ENCODE peak calls at places on chromosomes 16 and 17, in six cellular contexts. One of them, this sample, is unnamed.

GRCh38 chr16:56298948-56299602 is 107.8 kb downstream of the GNAO1 start:
- DNase-seq in breast epithelium: no peak
- DNase-seq in HFF-Myc: no peak
- DNase-seq in cardiac septum: no peak
- DNase-seq in RCC 7860: no peak
- DNase-seq in stimulated activated CD8-positive, alpha-beta memory T cell treated with anti-CD3 and anti-CD28 coated beads, Interleukin-15, amount 100 ng/mL, for 4 hours: no peak
- DNase-seq in this sample: no peak

GRCh38 chr16:5951486-5951885 is 853.9 kb upstream of the EEF2KMT start:
- DNase-seq in RCC 7860: no peak
- DNase-seq in breast epithelium: no peak
- DNase-seq in stimulated activated CD8-positive, alpha-beta memory T cell treated with anti-CD3 and anti-CD28 coated beads, Interleukin-15, amount 100 ng/mL, for 4 hours: no peak
- DNase-seq in cardiac septum: no peak
- DNase-seq in HFF-Myc: no peak
- DNase-seq in this sample: peak; percentile 14

GRCh38 chr17:80068301-80069160 is 32.1 kb downstream of the CCDC40 start:
- DNase-seq in breast epithelium: no peak
- DNase-seq in stimulated activated CD8-positive, alpha-beta memory T cell treated with anti-CD3 and anti-CD28 coated beads, Interleukin-15, amount 100 ng/mL, for 4 hours: no peak
- DNase-seq in HFF-Myc: no peak
- DNase-seq in cardiac septum: no peak
- DNase-seq in RCC 7860: peak; percentile 70
- DNase-seq in this sample: peak; percentile 94

GRCh38 chr17:56710986-56711385 is 117.5 kb downstream of the NOG start:
- DNase-seq in RCC 7860: peak; percentile 30
- DNase-seq in cardiac septum: no peak
- DNase-seq in HFF-Myc: no peak
- DNase-seq in stimulated activated CD8-positive, alpha-beta memory T cell treated with anti-CD3 and anti-CD28 coated beads, Interleukin-15, amount 100 ng/mL, for 4 hours: no peak
- DNase-seq in breast epithelium: no peak
- DNase-seq in this sample: no peak

GRCh38 chr16:1007284-1007850 is 25.8 kb downstream of the SOX8 start:
- DNase-seq in stimulated activated CD8-positive, alpha-beta memory T cell treated with anti-CD3 and anti-CD28 coated beads, Interleukin-15, amount 100 ng/mL, for 4 hours: no peak
- DNase-seq in cardiac septum: no peak
- DNase-seq in RCC 7860: peak; percentile 31
- DNase-seq in HFF-Myc: no peak
- DNase-seq in breast epithelium: no peak
- DNase-seq in this sample: peak; percentile 53

GRCh38 chr16:11100239-11100750 is 155.7 kb downstream of the SOCS1 start:
- DNase-seq in RCC 7860: peak; percentile 63
- DNase-seq in HFF-Myc: peak; percentile 96
- DNase-seq in cardiac septum: no peak
- DNase-seq in breast epithelium: no peak
- DNase-seq in stimulated activated CD8-positive, alpha-beta memory T cell treated with anti-CD3 and anti-CD28 coated beads, Interleukin-15, amount 100 ng/mL, for 4 hours: no peak
- DNase-seq in this sample: no peak

GRCh38 chr16:73131153-73131862 is 83.4 kb upstream of the ZFHX3 start:
- DNase-seq in cardiac septum: no peak
- DNase-seq in breast epithelium: no peak
- DNase-seq in HFF-Myc: no peak
- DNase-seq in stimulated activated CD8-positive, alpha-beta memory T cell treated with anti-CD3 and anti-CD28 coated beads, Interleukin-15, amount 100 ng/mL, for 4 hours: no peak
- DNase-seq in RCC 7860: no peak
- DNase-seq in this sample: no peak

GRCh38 chr17:38591759-38592241 is 14.0 kb downstream of the SRCIN1 start:
- DNase-seq in breast epithelium: no peak
- DNase-seq in HFF-Myc: no peak
- DNase-seq in stimulated activated CD8-positive, alpha-beta memory T cell treated with anti-CD3 and anti-CD28 coated beads, Interleukin-15, amount 100 ng/mL, for 4 hours: no peak
- DNase-seq in RCC 7860: peak; percentile 65
- DNase-seq in cardiac septum: no peak
- DNase-seq in this sample: peak; percentile 72

GRCh38 chr17:77394540-77395295 is 253.9 kb downstream of the SEC14L1 start:
- DNase-seq in stimulated activated CD8-positive, alpha-beta memory T cell treated with anti-CD3 and anti-CD28 coated beads, Interleukin-15, amount 100 ng/mL, for 4 hours: no peak
- DNase-seq in RCC 7860: no peak
- DNase-seq in breast epithelium: peak; percentile 76
- DNase-seq in cardiac septum: no peak
- DNase-seq in HFF-Myc: no peak
- DNase-seq in this sample: no peak

GRCh38 chr17:50563095-50563511 is 2.6 kb downstream of the CACNA1G start:
- DNase-seq in HFF-Myc: no peak
- DNase-seq in RCC 7860: no peak
- DNase-seq in breast epithelium: no peak
- DNase-seq in cardiac septum: no peak
- DNase-seq in stimulated activated CD8-positive, alpha-beta memory T cell treated with anti-CD3 and anti-CD28 coated beads, Interleukin-15, amount 100 ng/mL, for 4 hours: no peak
- DNase-seq in this sample: no peak

GRCh38 chr16:57944961-57945739 is 25.8 kb downstream of the CNGB1 start:
- DNase-seq in breast epithelium: no peak
- DNase-seq in stimulated activated CD8-positive, alpha-beta memory T cell treated with anti-CD3 and anti-CD28 coated beads, Interleukin-15, amount 100 ng/mL, for 4 hours: no peak
- DNase-seq in cardiac septum: no peak
- DNase-seq in HFF-Myc: no peak
- DNase-seq in RCC 7860: no peak
- DNase-seq in this sample: peak; percentile 72

GRCh38 chr17:6914711-6915110 is 81.1 kb upstream of the ALOX12 start:
- DNase-seq in cardiac septum: no peak
- DNase-seq in breast epithelium: no peak
- DNase-seq in stimulated activated CD8-positive, alpha-beta memory T cell treated with anti-CD3 and anti-CD28 coated beads, Interleukin-15, amount 100 ng/mL, for 4 hours: no peak
- DNase-seq in RCC 7860: peak; percentile 14
- DNase-seq in HFF-Myc: no peak
- DNase-seq in this sample: peak; percentile 7

GRCh38 chr17:3852561-3852960 is 6.5 kb upstream of the NCBP3 start:
- DNase-seq in cardiac septum: no peak
- DNase-seq in RCC 7860: no peak
- DNase-seq in stimulated activated CD8-positive, alpha-beta memory T cell treated with anti-CD3 and anti-CD28 coated beads, Interleukin-15, amount 100 ng/mL, for 4 hours: no peak
- DNase-seq in HFF-Myc: no peak
- DNase-seq in breast epithelium: no peak
- DNase-seq in this sample: no peak

GRCh38 chr17:50205111-50205821 is 3.8 kb upstream of the COL1A1 start:
- DNase-seq in stimulated activated CD8-positive, alpha-beta memory T cell treated with anti-CD3 and anti-CD28 coated beads, Interleukin-15, amount 100 ng/mL, for 4 hours: no peak
- DNase-seq in cardiac septum: peak; percentile 72
- DNase-seq in RCC 7860: peak; percentile 24
- DNase-seq in HFF-Myc: no peak
- DNase-seq in breast epithelium: no peak
- DNase-seq in this sample: no peak

GRCh38 chr16:11393366-11393765 is 48.1 kb downstream of the RMI2 start:
- DNase-seq in breast epithelium: no peak
- DNase-seq in RCC 7860: no peak
- DNase-seq in HFF-Myc: no peak
- DNase-seq in stimulated activated CD8-positive, alpha-beta memory T cell treated with anti-CD3 and anti-CD28 coated beads, Interleukin-15, amount 100 ng/mL, for 4 hours: no peak
- DNase-seq in cardiac septum: peak; percentile 55
- DNase-seq in this sample: no peak

GRCh38 chr17:36124879-36125824 is 21.5 kb downstream of the CCL4 start:
- DNase-seq in stimulated activated CD8-positive, alpha-beta memory T cell treated with anti-CD3 and anti-CD28 coated beads, Interleukin-15, amount 100 ng/mL, for 4 hours: no peak
- DNase-seq in RCC 7860: no peak
- DNase-seq in HFF-Myc: no peak
- DNase-seq in cardiac septum: no peak
- DNase-seq in breast epithelium: no peak
- DNase-seq in this sample: no peak

GRCh38 chr16:88649924-88650748 is 717 bp downstream of the CYBA start:
- DNase-seq in RCC 7860: peak; percentile 37
- DNase-seq in breast epithelium: no peak
- DNase-seq in stimulated activated CD8-positive, alpha-beta memory T cell treated with anti-CD3 and anti-CD28 coated beads, Interleukin-15, amount 100 ng/mL, for 4 hours: no peak
- DNase-seq in HFF-Myc: no peak
- DNase-seq in cardiac septum: peak; percentile 85
- DNase-seq in this sample: no peak

GRCh38 chr17:27354491-27355081 is 60.7 kb downstream of the WSB1 start:
- DNase-seq in RCC 7860: no peak
- DNase-seq in HFF-Myc: no peak
- DNase-seq in breast epithelium: no peak
- DNase-seq in stimulated activated CD8-positive, alpha-beta memory T cell treated with anti-CD3 and anti-CD28 coated beads, Interleukin-15, amount 100 ng/mL, for 4 hours: no peak
- DNase-seq in cardiac septum: no peak
- DNase-seq in this sample: peak; percentile 23

GRCh38 chr17:45225964-45226530 is 4.4 kb downstream of the FMNL1 start:
- DNase-seq in HFF-Myc: no peak
- DNase-seq in stimulated activated CD8-positive, alpha-beta memory T cell treated with anti-CD3 and anti-CD28 coated beads, Interleukin-15, amount 100 ng/mL, for 4 hours: peak; percentile 91
- DNase-seq in RCC 7860: peak; percentile 62
- DNase-seq in cardiac septum: peak; percentile 96
- DNase-seq in breast epithelium: no peak
- DNase-seq in this sample: no peak

GRCh38 chr17:73304971-73305786 is 6.6 kb downstream of the CDC42EP4 start:
- DNase-seq in cardiac septum: peak; percentile 82
- DNase-seq in HFF-Myc: no peak
- DNase-seq in RCC 7860: peak; percentile 91
- DNase-seq in breast epithelium: no peak
- DNase-seq in stimulated activated CD8-positive, alpha-beta memory T cell treated with anti-CD3 and anti-CD28 coated beads, Interleukin-15, amount 100 ng/mL, for 4 hours: no peak
- DNase-seq in this sample: peak; percentile 82

GRCh38 chr17:79923974-79924638 is 84.9 kb upstream of the CBX4 start:
- DNase-seq in HFF-Myc: no peak
- DNase-seq in stimulated activated CD8-positive, alpha-beta memory T cell treated with anti-CD3 and anti-CD28 coated beads, Interleukin-15, amount 100 ng/mL, for 4 hours: no peak
- DNase-seq in RCC 7860: no peak
- DNase-seq in cardiac septum: no peak
- DNase-seq in breast epithelium: no peak
- DNase-seq in this sample: peak; percentile 12

GRCh38 chr16:28924399-28924761 is 658 bp downstream of the RABEP2 start:
- DNase-seq in cardiac septum: no peak
- DNase-seq in RCC 7860: no peak
- DNase-seq in breast epithelium: no peak
- DNase-seq in stimulated activated CD8-positive, alpha-beta memory T cell treated with anti-CD3 and anti-CD28 coated beads, Interleukin-15, amount 100 ng/mL, for 4 hours: no peak
- DNase-seq in HFF-Myc: no peak
- DNase-seq in this sample: peak; percentile 10

GRCh38 chr17:21085707-21086106 is 41.1 kb upstream of the DHRS7B start:
- DNase-seq in breast epithelium: no peak
- DNase-seq in stimulated activated CD8-positive, alpha-beta memory T cell treated with anti-CD3 and anti-CD28 coated beads, Interleukin-15, amount 100 ng/mL, for 4 hours: no peak
- DNase-seq in cardiac septum: no peak
- DNase-seq in HFF-Myc: no peak
- DNase-seq in RCC 7860: no peak
- DNase-seq in this sample: no peak

GRCh38 chr17:75808905-75809621 is 24.5 kb downstream of the UNK start:
- DNase-seq in cardiac septum: peak; percentile 85
- DNase-seq in RCC 7860: peak; percentile 51
- DNase-seq in stimulated activated CD8-positive, alpha-beta memory T cell treated with anti-CD3 and anti-CD28 coated beads, Interleukin-15, amount 100 ng/mL, for 4 hours: no peak
- DNase-seq in breast epithelium: peak; percentile 54
- DNase-seq in HFF-Myc: no peak
- DNase-seq in this sample: no peak

GRCh38 chr17:8072727-8073461 is 14.6 kb downstream of the ALOX12B start:
- DNase-seq in RCC 7860: no peak
- DNase-seq in HFF-Myc: no peak
- DNase-seq in stimulated activated CD8-positive, alpha-beta memory T cell treated with anti-CD3 and anti-CD28 coated beads, Interleukin-15, amount 100 ng/mL, for 4 hours: no peak
- DNase-seq in cardiac septum: no peak
- DNase-seq in breast epithelium: no peak
- DNase-seq in this sample: no peak

GRCh38 chr16:27841061-27841801 is 222.3 kb downstream of the GSG1L start:
- DNase-seq in stimulated activated CD8-positive, alpha-beta memory T cell treated with anti-CD3 and anti-CD28 coated beads, Interleukin-15, amount 100 ng/mL, for 4 hours: no peak
- DNase-seq in cardiac septum: peak; percentile 64
- DNase-seq in breast epithelium: peak; percentile 39
- DNase-seq in HFF-Myc: no peak
- DNase-seq in RCC 7860: no peak
- DNase-seq in this sample: no peak

GRCh38 chr16:56701534-56701933 is 19.3 kb downstream of the MT1X start:
- DNase-seq in breast epithelium: no peak
- DNase-seq in cardiac septum: no peak
- DNase-seq in HFF-Myc: no peak
- DNase-seq in stimulated activated CD8-positive, alpha-beta memory T cell treated with anti-CD3 and anti-CD28 coated beads, Interleukin-15, amount 100 ng/mL, for 4 hours: no peak
- DNase-seq in RCC 7860: no peak
- DNase-seq in this sample: no peak

GRCh38 chr16:9849697-9850245 is 332.5 kb downstream of the GRIN2A start:
- DNase-seq in breast epithelium: no peak
- DNase-seq in stimulated activated CD8-positive, alpha-beta memory T cell treated with anti-CD3 and anti-CD28 coated beads, Interleukin-15, amount 100 ng/mL, for 4 hours: no peak
- DNase-seq in HFF-Myc: no peak
- DNase-seq in cardiac septum: no peak
- DNase-seq in RCC 7860: no peak
- DNase-seq in this sample: no peak

GRCh38 chr16:68612996-68613395 is 32.1 kb upstream of the CDH3 start:
- DNase-seq in cardiac septum: no peak
- DNase-seq in RCC 7860: no peak
- DNase-seq in HFF-Myc: no peak
- DNase-seq in stimulated activated CD8-positive, alpha-beta memory T cell treated with anti-CD3 and anti-CD28 coated beads, Interleukin-15, amount 100 ng/mL, for 4 hours: no peak
- DNase-seq in breast epithelium: no peak
- DNase-seq in this sample: no peak

GRCh38 chr17:63774141-63774981 is at the start of gene DDX42:
- DNase-seq in breast epithelium: peak; percentile 91
- DNase-seq in cardiac septum: peak; percentile 96
- DNase-seq in RCC 7860: peak; percentile 20
- DNase-seq in HFF-Myc: no peak
- DNase-seq in stimulated activated CD8-positive, alpha-beta memory T cell treated with anti-CD3 and anti-CD28 coated beads, Interleukin-15, amount 100 ng/mL, for 4 hours: no peak
- DNase-seq in this sample: peak; percentile 9

GRCh38 chr17:31548709-31549108 is 157.2 kb downstream of the RAB11FIP4 start:
- DNase-seq in breast epithelium: no peak
- DNase-seq in HFF-Myc: no peak
- DNase-seq in RCC 7860: no peak
- DNase-seq in cardiac septum: no peak
- DNase-seq in stimulated activated CD8-positive, alpha-beta memory T cell treated with anti-CD3 and anti-CD28 coated beads, Interleukin-15, amount 100 ng/mL, for 4 hours: no peak
- DNase-seq in this sample: no peak

GRCh38 chr17:27415090-27415795 is 41.0 kb upstream of the KSR1 start:
- DNase-seq in RCC 7860: no peak
- DNase-seq in HFF-Myc: no peak
- DNase-seq in breast epithelium: no peak
- DNase-seq in stimulated activated CD8-positive, alpha-beta memory T cell treated with anti-CD3 and anti-CD28 coated beads, Interleukin-15, amount 100 ng/mL, for 4 hours: no peak
- DNase-seq in cardiac septum: peak; percentile 20
- DNase-seq in this sample: no peak

GRCh38 chr16:48384982-48385271 is 286 bp downstream of the SIAH1 start:
- DNase-seq in RCC 7860: no peak
- DNase-seq in stimulated activated CD8-positive, alpha-beta memory T cell treated with anti-CD3 and anti-CD28 coated beads, Interleukin-15, amount 100 ng/mL, for 4 hours: no peak
- DNase-seq in HFF-Myc: no peak
- DNase-seq in cardiac septum: no peak
- DNase-seq in breast epithelium: no peak
- DNase-seq in this sample: no peak

GRCh38 chr16:4800290-4801041 is 2.0 kb downstream of the ROGDI start:
- DNase-seq in breast epithelium: no peak
- DNase-seq in RCC 7860: no peak
- DNase-seq in stimulated activated CD8-positive, alpha-beta memory T cell treated with anti-CD3 and anti-CD28 coated beads, Interleukin-15, amount 100 ng/mL, for 4 hours: no peak
- DNase-seq in HFF-Myc: no peak
- DNase-seq in cardiac septum: peak; percentile 83
- DNase-seq in this sample: no peak

GRCh38 chr16:626787-627457 is 3.9 kb upstream of the WFIKKN1 start:
- DNase-seq in HFF-Myc: peak; percentile 78
- DNase-seq in breast epithelium: no peak
- DNase-seq in cardiac septum: no peak
- DNase-seq in RCC 7860: peak; percentile 98
- DNase-seq in stimulated activated CD8-positive, alpha-beta memory T cell treated with anti-CD3 and anti-CD28 coated beads, Interleukin-15, amount 100 ng/mL, for 4 hours: no peak
- DNase-seq in this sample: peak; percentile 97

GRCh38 chr17:47257651-47258339 is 4.2 kb downstream of the ITGB3 start:
- DNase-seq in breast epithelium: no peak
- DNase-seq in stimulated activated CD8-positive, alpha-beta memory T cell treated with anti-CD3 and anti-CD28 coated beads, Interleukin-15, amount 100 ng/mL, for 4 hours: no peak
- DNase-seq in RCC 7860: peak; percentile 97
- DNase-seq in HFF-Myc: no peak
- DNase-seq in cardiac septum: no peak
- DNase-seq in this sample: peak; percentile 95

GRCh38 chr17:83190601-83191387 is 111.4 kb downstream of the METRNL start:
- DNase-seq in HFF-Myc: no peak
- DNase-seq in stimulated activated CD8-positive, alpha-beta memory T cell treated with anti-CD3 and anti-CD28 coated beads, Interleukin-15, amount 100 ng/mL, for 4 hours: no peak
- DNase-seq in RCC 7860: no peak
- DNase-seq in breast epithelium: peak; percentile 10
- DNase-seq in cardiac septum: peak; percentile 63
- DNase-seq in this sample: no peak

GRCh38 chr16:57736419-57737281 is 1.1 kb downstream of the KATNB1 start:
- DNase-seq in stimulated activated CD8-positive, alpha-beta memory T cell treated with anti-CD3 and anti-CD28 coated beads, Interleukin-15, amount 100 ng/mL, for 4 hours: no peak
- DNase-seq in breast epithelium: no peak
- DNase-seq in cardiac septum: no peak
- DNase-seq in RCC 7860: peak; percentile 73
- DNase-seq in HFF-Myc: peak; percentile 30
- DNase-seq in this sample: peak; percentile 84

GRCh38 chr16:83955218-83956130 is 2.4 kb downstream of the OSGIN1 start:
- DNase-seq in stimulated activated CD8-positive, alpha-beta memory T cell treated with anti-CD3 and anti-CD28 coated beads, Interleukin-15, amount 100 ng/mL, for 4 hours: no peak
- DNase-seq in HFF-Myc: peak; percentile 42
- DNase-seq in breast epithelium: no peak
- DNase-seq in cardiac septum: no peak
- DNase-seq in RCC 7860: no peak
- DNase-seq in this sample: no peak

This sample was measured in Caki2.